ENCODE peak calls at places on chromosomes 4 and X, in four cellular contexts. One of them, this sample, is unnamed.

GRCh38 chr4:123055943-123056342 is 133.5 kb upstream of the NUDT6 start:
- DNase-seq in bronchial epithelial cell: peak; percentile 70
- DNase-seq in IMR-90: peak; percentile 24
- DNase-seq in uterus: no peak
- DNase-seq in this sample: no peak

GRCh38 chr4:4867745-4868505 is 8.5 kb downstream of the MSX1 start:
- DNase-seq in uterus: no peak
- DNase-seq in IMR-90: no peak
- DNase-seq in bronchial epithelial cell: no peak
- DNase-seq in this sample: no peak

GRCh38 chr4:38728651-38729141 is 54.1 kb downstream of the TLR10 start:
- DNase-seq in IMR-90: no peak
- DNase-seq in uterus: no peak
- DNase-seq in bronchial epithelial cell: peak; percentile 25
- DNase-seq in this sample: no peak

GRCh38 chr4:165398570-165398969 is 19.8 kb downstream of the CPE start:
- DNase-seq in uterus: no peak
- DNase-seq in IMR-90: peak; percentile 16
- DNase-seq in bronchial epithelial cell: peak; percentile 17
- DNase-seq in this sample: peak; percentile 46

GRCh38 chrX:148049441-148049840 is 68.3 kb downstream of the FMR1NB start:
- DNase-seq in IMR-90: peak; percentile 18
- DNase-seq in bronchial epithelial cell: peak; percentile 23
- DNase-seq in uterus: no peak
- DNase-seq in this sample: peak; percentile 52

GRCh38 chr4:109411964-109412363 is 21.7 kb upstream of the SEC24B start:
- DNase-seq in bronchial epithelial cell: no peak
- DNase-seq in IMR-90: no peak
- DNase-seq in uterus: no peak
- DNase-seq in this sample: peak; percentile 29

GRCh38 chrX:112163916-112164315 is 81.3 kb upstream of the TRPC5 start:
- DNase-seq in bronchial epithelial cell: no peak
- DNase-seq in uterus: no peak
- DNase-seq in IMR-90: peak; percentile 49
- DNase-seq in this sample: no peak

GRCh38 chr4:26325191-26325590 is 4.4 kb downstream of the RBPJ start:
- DNase-seq in IMR-90: peak; percentile 67
- DNase-seq in bronchial epithelial cell: peak; percentile 63
- DNase-seq in uterus: no peak
- DNase-seq in this sample: peak; percentile 72

GRCh38 chr4:91758487-91758886 is 545.3 kb upstream of the GRID2 start:
- DNase-seq in uterus: no peak
- DNase-seq in bronchial epithelial cell: peak; percentile 67
- DNase-seq in IMR-90: no peak
- DNase-seq in this sample: peak; percentile 71

GRCh38 chr4:80361329-80361900 is 25.9 kb downstream of the CFAP299 start:
- DNase-seq in uterus: no peak
- DNase-seq in IMR-90: peak; percentile 41
- DNase-seq in bronchial epithelial cell: peak; percentile 57
- DNase-seq in this sample: peak; percentile 45

GRCh38 chrX:153966841-153967535 is 4.6 kb downstream of the HCFC1 start:
- DNase-seq in uterus: no peak
- DNase-seq in bronchial epithelial cell: no peak
- DNase-seq in IMR-90: peak; percentile 43
- DNase-seq in this sample: no peak

GRCh38 chr4:76717431-76717830 is 180.5 kb downstream of the SOWAHB start:
- DNase-seq in uterus: no peak
- DNase-seq in IMR-90: no peak
- DNase-seq in bronchial epithelial cell: no peak
- DNase-seq in this sample: no peak

GRCh38 chr4:110742148-110742547 is 119.3 kb upstream of the PITX2 start:
- DNase-seq in IMR-90: peak; percentile 28
- DNase-seq in bronchial epithelial cell: peak; percentile 4
- DNase-seq in uterus: no peak
- DNase-seq in this sample: no peak

GRCh38 chrX:112849010-112849409 is 8.4 kb upstream of the AMOT start:
- DNase-seq in IMR-90: peak; percentile 44
- DNase-seq in uterus: no peak
- DNase-seq in bronchial epithelial cell: no peak
- DNase-seq in this sample: peak; percentile 5

GRCh38 chr4:158560284-158560683 is 38.6 kb downstream of the RXFP1 start:
- DNase-seq in IMR-90: no peak
- DNase-seq in uterus: no peak
- DNase-seq in bronchial epithelial cell: no peak
- DNase-seq in this sample: no peak

GRCh38 chr4:73764513-73764912 is 24.1 kb downstream of the CXCL8 start:
- DNase-seq in IMR-90: peak; percentile 67
- DNase-seq in uterus: no peak
- DNase-seq in bronchial epithelial cell: peak; percentile 77
- DNase-seq in this sample: peak; percentile 84

GRCh38 chr4:22090655-22091350 is 142.2 kb upstream of the KCNIP4 start:
- DNase-seq in bronchial epithelial cell: no peak
- DNase-seq in uterus: no peak
- DNase-seq in IMR-90: no peak
- DNase-seq in this sample: peak; percentile 4

GRCh38 chr4:105624530-105624929 is 72.1 kb downstream of the ARHGEF38 start:
- DNase-seq in bronchial epithelial cell: peak; percentile 30
- DNase-seq in uterus: no peak
- DNase-seq in IMR-90: peak; percentile 40
- DNase-seq in this sample: peak; percentile 78

GRCh38 chrX:79366888-79367749 is at the start of gene ITM2A:
- DNase-seq in IMR-90: no peak
- DNase-seq in uterus: peak; percentile 28
- DNase-seq in bronchial epithelial cell: no peak
- DNase-seq in this sample: peak; percentile 2
- H3K4me3 ChIP-seq in IMR-90: no peak within 1 kb of the TSS
- H3K4me3 ChIP-seq in uterus: peak within 1 kb of the TSS; percentile 17
- H3K4me3 ChIP-seq in bronchial epithelial cell: no peak within 1 kb of the TSS
- H3K4me3 ChIP-seq in this sample: peak within 1 kb of the TSS; percentile 19

GRCh38 chr4:185222598-185222997 is 13.2 kb downstream of the SNX25 start:
- DNase-seq in IMR-90: peak; percentile 87
- DNase-seq in uterus: no peak
- DNase-seq in bronchial epithelial cell: peak; percentile 54
- DNase-seq in this sample: no peak

GRCh38 chr4:185227131-185227551 is 17.7 kb downstream of the SNX25 start:
- DNase-seq in uterus: no peak
- DNase-seq in IMR-90: peak; percentile 13
- DNase-seq in bronchial epithelial cell: no peak
- DNase-seq in this sample: peak; percentile 21

GRCh38 chr4:185221491-185221890 is 12.1 kb downstream of the SNX25 start:
- DNase-seq in uterus: no peak
- DNase-seq in IMR-90: peak; percentile 37
- DNase-seq in bronchial epithelial cell: no peak
- DNase-seq in this sample: no peak

GRCh38 chr4:185221912-185222311 is 12.5 kb downstream of the SNX25 start:
- DNase-seq in IMR-90: no peak
- DNase-seq in uterus: no peak
- DNase-seq in bronchial epithelial cell: no peak
- DNase-seq in this sample: no peak

DNA sequence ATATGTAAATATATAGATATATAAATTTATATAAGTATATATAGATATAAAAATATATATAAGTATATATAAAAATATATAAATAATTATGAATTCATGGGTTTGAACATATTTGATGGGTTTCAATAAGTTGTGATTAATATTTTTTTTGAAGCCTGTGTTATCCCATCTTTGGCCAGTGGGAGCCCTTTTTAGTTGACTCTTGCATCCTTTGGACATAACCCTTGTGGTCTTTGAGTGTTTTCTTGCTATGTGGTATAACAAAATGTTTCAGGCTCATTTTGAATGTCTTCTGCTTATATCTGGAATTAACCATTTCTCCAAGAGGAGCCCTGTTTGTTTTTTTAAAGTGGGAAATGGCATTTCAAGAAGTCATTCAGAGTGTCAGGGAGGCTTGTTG is 15.2 kb downstream of the SNX25 start:
- DNase-seq in IMR-90: no peak
- DNase-seq in bronchial epithelial cell: no peak
- DNase-seq in uterus: no peak
- DNase-seq in this sample: no peak
- H3K4me3 ChIP-seq in IMR-90: no peak overlapping the region
- H3K4me3 ChIP-seq in bronchial epithelial cell: no peak overlapping the region
- H3K4me3 ChIP-seq in uterus: no peak overlapping the region
- H3K4me3 ChIP-seq in this sample: no peak overlapping the region

DNA sequence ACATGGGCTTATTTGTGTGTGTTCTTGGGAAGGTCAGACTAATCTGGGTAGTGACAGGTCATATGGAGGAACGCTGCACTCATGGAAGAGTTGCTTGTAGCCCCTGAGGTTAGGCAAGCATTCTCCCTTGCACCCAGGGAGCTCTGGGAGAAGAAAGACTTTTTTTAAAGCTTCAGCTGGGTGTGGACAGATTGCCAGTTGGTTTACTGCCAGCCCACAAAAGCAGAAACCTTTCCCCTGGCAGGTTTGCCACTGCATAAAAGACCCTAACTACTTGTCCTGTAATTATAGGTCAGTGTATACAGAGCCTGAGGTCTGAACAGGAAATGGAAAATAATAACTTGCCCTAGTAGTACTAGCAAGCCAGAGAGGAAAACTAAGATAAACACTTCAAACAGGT is 7.4 kb upstream of the NFKB1 start:
- DNase-seq in uterus: no peak
- DNase-seq in IMR-90: no peak
- DNase-seq in bronchial epithelial cell: no peak
- DNase-seq in this sample: no peak
- H3K4me3 ChIP-seq in uterus: no peak overlapping the region
- H3K4me3 ChIP-seq in IMR-90: no peak overlapping the region
- H3K4me3 ChIP-seq in bronchial epithelial cell: no peak overlapping the region
- H3K4me3 ChIP-seq in this sample: no peak overlapping the region

GRCh38 chr4:153116101-153116680 is 88.1 kb upstream of the TRIM2 start:
- DNase-seq in bronchial epithelial cell: no peak
- DNase-seq in uterus: no peak
- DNase-seq in IMR-90: no peak
- DNase-seq in this sample: no peak
- H3K4me3 ChIP-seq in bronchial epithelial cell: no peak overlapping the region
- H3K4me3 ChIP-seq in uterus: no peak overlapping the region
- H3K4me3 ChIP-seq in IMR-90: no peak overlapping the region
- H3K4me3 ChIP-seq in this sample: no peak overlapping the region

GRCh38 chrX:101190736-101191135 is 28.9 kb upstream of the DRP2 start:
- DNase-seq in bronchial epithelial cell: no peak
- DNase-seq in uterus: no peak
- DNase-seq in IMR-90: peak; percentile 34
- DNase-seq in this sample: no peak

GRCh38 chrX:101195442-101196173 is 24.0 kb upstream of the DRP2 start:
- DNase-seq in uterus: no peak
- DNase-seq in bronchial epithelial cell: no peak
- DNase-seq in IMR-90: peak; percentile 41
- DNase-seq in this sample: no peak

GRCh38 chrX:101191217-101191750 is 28.3 kb upstream of the DRP2 start:
- DNase-seq in IMR-90: no peak
- DNase-seq in uterus: peak; percentile 12
- DNase-seq in bronchial epithelial cell: no peak
- DNase-seq in this sample: peak; percentile 35
- H3K4me3 ChIP-seq in IMR-90: no peak overlapping the region
- H3K4me3 ChIP-seq in uterus: no peak overlapping the region
- H3K4me3 ChIP-seq in bronchial epithelial cell: peak overlapping the region; percentile 26
- H3K4me3 ChIP-seq in this sample: no peak overlapping the region

DNA sequence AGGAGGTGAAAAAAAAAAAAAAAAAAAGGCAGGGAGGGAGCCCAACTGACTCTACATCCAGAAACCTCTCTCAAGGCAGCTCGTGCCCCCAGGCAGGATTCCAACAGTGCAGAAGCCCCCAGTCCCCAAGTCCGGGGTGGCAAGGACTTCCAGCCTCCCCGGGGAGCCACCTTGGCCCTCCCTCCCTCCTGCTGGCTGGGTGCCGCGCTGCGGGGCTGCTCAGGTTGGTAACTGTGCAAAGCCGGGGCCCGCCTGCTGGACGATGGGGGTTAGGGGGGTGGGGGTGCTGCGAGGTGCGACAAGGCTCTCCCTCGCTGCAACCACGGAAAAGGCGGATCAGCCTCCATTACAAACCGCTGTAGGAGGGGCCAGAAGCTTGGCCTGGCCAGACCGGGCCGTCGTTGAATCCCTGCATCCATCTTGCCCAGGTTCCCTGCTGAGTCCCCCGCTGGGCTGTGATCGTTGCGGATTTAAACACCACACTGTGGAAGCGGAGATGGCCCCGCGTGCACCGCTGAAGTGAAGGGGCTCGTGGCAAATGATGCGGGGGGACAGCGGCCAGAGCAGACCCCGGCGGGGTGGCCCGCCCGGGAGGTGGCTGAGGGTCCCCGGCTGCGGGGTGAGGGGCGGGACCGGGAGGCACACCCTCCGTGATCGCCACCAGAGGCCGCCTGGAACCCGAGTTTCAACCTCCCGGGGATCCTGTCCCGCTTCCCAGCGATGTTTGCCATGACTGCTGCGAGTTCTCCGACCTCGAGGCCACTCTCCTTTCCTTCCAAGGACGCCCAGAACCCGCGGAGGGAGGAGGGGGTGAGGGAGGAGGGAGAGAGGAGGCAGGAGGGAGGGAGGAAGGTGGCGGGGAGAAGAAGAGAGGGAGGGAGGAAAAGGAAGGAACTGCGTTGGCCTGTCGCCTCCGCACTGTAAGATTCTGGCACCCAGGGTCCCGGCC is 58.0 kb upstream of the DDX3X start:
- DNase-seq in bronchial epithelial cell: peak; percentile 10
- DNase-seq in IMR-90: peak; percentile 57
- DNase-seq in uterus: peak; percentile 61
- DNase-seq in this sample: peak; percentile 59
- H3K4me3 ChIP-seq in bronchial epithelial cell: peak overlapping the region; percentile 38
- H3K4me3 ChIP-seq in IMR-90: peak overlapping the region; percentile 57
- H3K4me3 ChIP-seq in uterus: peak overlapping the region; percentile 33
- H3K4me3 ChIP-seq in this sample: peak overlapping the region; percentile 51

This sample was measured in cardiac fibroblast.